ENCODE peak calls at places on chromosomes 11 and 22, in seven cellular contexts. B is CD8-positive, alpha-beta memory T cell; G is kidney; C is effector CD8-positive, alpha-beta T cell; J is cerebellar cortex; O is GM12892; V is psoas muscle. X is an unnamed sample.

GRCh38 chr11:122440783-122441701 is 214.5 kb upstream of the UBASH3B start:
- DNase-seq in J (no peak), V (peak), B (no peak), G (peak), C (no peak), O (no peak), X (peak)

GRCh38 chr11:127106142-127106541 is 105.6 kb upstream of the KIRREL3 start:
- DNase-seq in C (no peak), V (no peak), G (no peak), B (no peak), J (no peak), O (no peak), X (peak)

GRCh38 chr11:7986768-7987559 is at the start of gene EIF3F:
- DNase-seq in G (peak), C (peak), B (peak), V (peak), J (peak), O (peak), X (peak)

GRCh38 chr11:109426442-109426841 is 4.5 kb downstream of the C11orf87 start:
- DNase-seq in C (no peak), V (no peak), J (peak), G (no peak), O (no peak), B (no peak), X (peak)

GRCh38 chr11:90148900-90149299 is 14.4 kb downstream of the NAALAD2 start:
- DNase-seq in V (no peak), C (no peak), J (no peak), O (no peak), B (no peak), G (no peak), X (no peak)

GRCh38 chr11:17972987-17973386 is 39.9 kb downstream of the SERGEF start:
- DNase-seq in J (peak), V (peak), B (no peak), C (no peak), G (no peak), O (no peak), X (peak)

GRCh38 chr22:40808018-40808841 is 10.9 kb downstream of the SLC25A17 start:
- DNase-seq in G (no peak), J (no peak), O (no peak), C (no peak), V (no peak), B (no peak), X (no peak)

GRCh38 chr11:120877746-120878365 is 146.0 kb upstream of the TBCEL start:
- DNase-seq in O (no peak), G (no peak), C (no peak), J (no peak), V (no peak), B (no peak), X (no peak)

GRCh38 chr22:43006016-43006505 is 8.9 kb downstream of the PACSIN2 start:
- DNase-seq in J (no peak), V (no peak), G (no peak), C (no peak), O (no peak), B (no peak), X (no peak)

GRCh38 chr11:124839972-124840621 is 25.1 kb upstream of the ROBO3 start:
- DNase-seq in G (no peak), O (no peak), V (no peak), B (no peak), J (no peak), C (no peak), X (no peak)

GRCh38 chr22:44128961-44129613 is 51.6 kb upstream of the PARVG start:
- DNase-seq in O (no peak), G (peak), J (no peak), B (no peak), V (no peak), C (no peak), X (no peak)

GRCh38 chr22:28183078-28183870 is 264.2 kb upstream of the PITPNB start:
- DNase-seq in J (no peak), G (no peak), C (no peak), V (no peak), O (no peak), B (no peak), X (no peak)

GRCh38 chr11:109343242-109343641 is 78.7 kb upstream of the C11orf87 start:
- DNase-seq in G (no peak), C (no peak), V (no peak), B (no peak), J (no peak), O (no peak), X (no peak)

GRCh38 chr11:128694618-128695481 is 978 bp downstream of the FLI1 start:
- DNase-seq in V (no peak), O (no peak), J (no peak), G (peak), C (no peak), B (no peak), X (no peak)

GRCh38 chr22:39652990-39653786 is 82.6 kb downstream of the CACNA1I start:
- DNase-seq in V (no peak), C (no peak), J (no peak), G (no peak), O (no peak), B (no peak), X (no peak)

GRCh38 chr11:120334894-120335462 is 1.2 kb upstream of the ARHGEF12 start:
- DNase-seq in G (no peak), B (peak), V (no peak), J (peak), O (peak), C (peak), X (peak)

GRCh38 chr11:46808804-46809431 is 37.2 kb downstream of the CKAP5 start:
- DNase-seq in J (peak), B (no peak), V (no peak), C (no peak), G (no peak), O (no peak), X (peak)

GRCh38 chr22:37823134-37823985 is at the start of gene GALR3:
- DNase-seq in G (no peak), B (no peak), J (peak), C (no peak), O (no peak), V (no peak), X (no peak)

GRCh38 chr11:5553347-5553746 is 5.0 kb upstream of the OR52H1 start:
- DNase-seq in O (no peak), V (no peak), G (no peak), B (no peak), J (peak), C (no peak), X (peak)

GRCh38 chr22:44245438-44245837 is 64.7 kb downstream of the PARVG start:
- DNase-seq in J (no peak), B (no peak), G (no peak), O (no peak), C (no peak), V (no peak), X (no peak)

GRCh38 chr22:40014661-40015255 is 20.0 kb downstream of the FAM83F start:
- DNase-seq in B (no peak), C (no peak), V (no peak), J (no peak), G (peak), O (no peak), X (no peak)

GRCh38 chr11:116168459-116168787 is 604.4 kb downstream of the BUD13 start:
- DNase-seq in G (no peak), J (no peak), C (no peak), O (no peak), V (no peak), B (no peak), X (no peak)

GRCh38 chr11:123152951-123153350 is 42.1 kb downstream of the CLMP start:
- DNase-seq in C (no peak), G (no peak), V (no peak), B (no peak), O (no peak), J (no peak), X (no peak)

GRCh38 chr22:26558246-26558895 is 31.6 kb downstream of the TPST2 start:
- DNase-seq in B (no peak), O (no peak), G (no peak), C (no peak), J (no peak), V (no peak), X (no peak)

GRCh38 chr11:70029115-70029830 is 48.8 kb upstream of the ANO1 start:
- DNase-seq in G (no peak), J (no peak), O (no peak), V (no peak), C (no peak), B (no peak), X (no peak)

GRCh38 chr11:85627332-85627997 is at the start of gene DLG2:
- DNase-seq in O (no peak), J (peak), G (no peak), V (no peak), B (no peak), C (no peak), X (peak)

GRCh38 chr22:32378703-32379272 is 21.1 kb downstream of the RFPL3 start:
- DNase-seq in V (no peak), G (no peak), J (peak), C (no peak), B (no peak), O (no peak), X (peak)

GRCh38 chr22:50673231-50674126 is 856 bp downstream of the SHANK3 start:
- DNase-seq in V (no peak), B (no peak), J (no peak), G (no peak), O (peak), C (peak), X (no peak)

GRCh38 chr11:1520209-1520986 is 33.8 kb upstream of the MOB2 start:
- DNase-seq in C (no peak), O (no peak), J (no peak), B (no peak), G (no peak), V (no peak), X (no peak)

GRCh38 chr11:28144808-28145207 is 36.6 kb downstream of the METTL15 start:
- DNase-seq in B (no peak), C (no peak), V (no peak), G (no peak), O (no peak), J (no peak), X (peak)

GRCh38 chr22:39257522-39258475 is 13.0 kb upstream of the PDGFB start:
- DNase-seq in O (no peak), J (no peak), C (no peak), V (no peak), G (no peak), B (no peak), X (no peak)

GRCh38 chr22:18994780-18995711 is 59.0 kb upstream of the PRODH start:
- DNase-seq in O (no peak), B (no peak), G (no peak), V (no peak), J (no peak), C (no peak), X (no peak)

GRCh38 chr11:44766112-44766971 is 39.6 kb downstream of the TSPAN18 start:
- DNase-seq in G (no peak), B (no peak), C (no peak), J (no peak), O (no peak), V (peak), X (peak)

GRCh38 chr22:46911341-46911740 is 148.9 kb downstream of the TBC1D22A start:
- DNase-seq in C (no peak), B (no peak), J (no peak), V (no peak), G (no peak), O (no peak), X (no peak)

GRCh38 chr22:19896665-19897355 is 42.1 kb upstream of the GNB1L start:
- DNase-seq in O (no peak), V (no peak), B (no peak), G (peak), J (peak), C (no peak), X (no peak)

GRCh38 chr11:130801287-130802146 is 114.8 kb downstream of the SNX19 start:
- DNase-seq in J (no peak), V (no peak), C (no peak), O (no peak), G (no peak), B (no peak), X (peak)

GRCh38 chr11:69385466-69385820 is 91.5 kb downstream of the MYEOV start:
- DNase-seq in O (peak), C (no peak), V (no peak), J (no peak), B (no peak), G (peak), X (no peak)

GRCh38 chr11:2303627-2304155 is 1.9 kb downstream of the TSPAN32 start:
- DNase-seq in O (no peak), V (no peak), B (no peak), C (no peak), J (no peak), G (peak), X (no peak)

GRCh38 chr11:61585115-61585514 is 4.2 kb upstream of the SYT7 start:
- DNase-seq in C (no peak), J (no peak), V (no peak), B (no peak), O (no peak), G (no peak), X (no peak)

X was measured in LHCN-M2.